ENCODE peak calls at places on chromosome 9, in eight cellular contexts. One of them, this sample, is unnamed.
A peak's percentile ranks its signal among the peaks of the same experiment; 100 is the strongest.

GRCh38 chr9:133770076-133770777 is 32.1 kb upstream of the SARDH start:
- DNase-seq in left lobe of liver: peak; percentile 67
- DNase-seq in EL: no peak
- DNase-seq in NCI-H748 treated with DMSO at 0.1 percent for 48 hours: no peak
- DNase-seq in neural crest cell: no peak
- DNase-seq in HFF-Myc: no peak
- DNase-seq in midbrain: no peak
- DNase-seq in fibroblast of lung: no peak
- DNase-seq in this sample: no peak

GRCh38 chr9:31304576-31304975 is 1079.9 kb upstream of the ACO1 start:
- DNase-seq in HFF-Myc: no peak
- DNase-seq in NCI-H748 treated with DMSO at 0.1 percent for 48 hours: no peak
- DNase-seq in EL: no peak
- DNase-seq in fibroblast of lung: peak; percentile 82
- DNase-seq in left lobe of liver: no peak
- DNase-seq in neural crest cell: no peak
- DNase-seq in midbrain: no peak
- DNase-seq in this sample: no peak

GRCh38 chr9:89969156-89969566 is 364.3 kb downstream of the GADD45G start:
- DNase-seq in neural crest cell: no peak
- DNase-seq in fibroblast of lung: peak; percentile 77
- DNase-seq in NCI-H748 treated with DMSO at 0.1 percent for 48 hours: peak; percentile 37
- DNase-seq in midbrain: no peak
- DNase-seq in left lobe of liver: no peak
- DNase-seq in EL: no peak
- DNase-seq in HFF-Myc: no peak
- DNase-seq in this sample: no peak

GRCh38 chr9:36101916-36102741 is 34.4 kb upstream of the GLIPR2 start:
- DNase-seq in EL: peak; percentile 100
- DNase-seq in left lobe of liver: peak; percentile 57
- DNase-seq in midbrain: no peak
- DNase-seq in NCI-H748 treated with DMSO at 0.1 percent for 48 hours: no peak
- DNase-seq in fibroblast of lung: peak; percentile 100
- DNase-seq in HFF-Myc: peak; percentile 87
- DNase-seq in neural crest cell: no peak
- DNase-seq in this sample: no peak

GRCh38 chr9:21696411-21696865 is 106.0 kb upstream of the MTAP start:
- DNase-seq in neural crest cell: no peak
- DNase-seq in midbrain: no peak
- DNase-seq in fibroblast of lung: no peak
- DNase-seq in HFF-Myc: no peak
- DNase-seq in left lobe of liver: no peak
- DNase-seq in NCI-H748 treated with DMSO at 0.1 percent for 48 hours: no peak
- DNase-seq in EL: no peak
- DNase-seq in this sample: no peak

GRCh38 chr9:69937358-69937757 is 106.3 kb upstream of the MAMDC2 start:
- DNase-seq in neural crest cell: no peak
- DNase-seq in NCI-H748 treated with DMSO at 0.1 percent for 48 hours: no peak
- DNase-seq in EL: peak; percentile 34
- DNase-seq in midbrain: no peak
- DNase-seq in left lobe of liver: no peak
- DNase-seq in HFF-Myc: no peak
- DNase-seq in fibroblast of lung: peak; percentile 13
- DNase-seq in this sample: no peak

GRCh38 chr9:133371261-133371711 is 4.6 kb downstream of the SURF4 start:
- DNase-seq in EL: no peak
- DNase-seq in HFF-Myc: no peak
- DNase-seq in midbrain: no peak
- DNase-seq in left lobe of liver: no peak
- DNase-seq in neural crest cell: no peak
- DNase-seq in NCI-H748 treated with DMSO at 0.1 percent for 48 hours: no peak
- DNase-seq in fibroblast of lung: peak; percentile 52
- DNase-seq in this sample: no peak

GRCh38 chr9:99105152-99106043 is 485 bp downstream of the TGFBR1 start:
- DNase-seq in midbrain: peak; percentile 20
- DNase-seq in neural crest cell: peak; percentile 57
- DNase-seq in left lobe of liver: peak; percentile 90
- DNase-seq in NCI-H748 treated with DMSO at 0.1 percent for 48 hours: no peak
- DNase-seq in EL: peak; percentile 81
- DNase-seq in fibroblast of lung: peak; percentile 82
- DNase-seq in HFF-Myc: no peak
- DNase-seq in this sample: peak; percentile 48

GRCh38 chr9:68873179-68873578 is 140.7 kb downstream of the PRKACG start:
- DNase-seq in NCI-H748 treated with DMSO at 0.1 percent for 48 hours: no peak
- DNase-seq in EL: no peak
- DNase-seq in left lobe of liver: no peak
- DNase-seq in neural crest cell: no peak
- DNase-seq in fibroblast of lung: no peak
- DNase-seq in HFF-Myc: no peak
- DNase-seq in midbrain: no peak
- DNase-seq in this sample: no peak

GRCh38 chr9:93060746-93061259 is 2.3 kb downstream of the SUSD3 start:
- DNase-seq in midbrain: no peak
- DNase-seq in left lobe of liver: peak; percentile 89
- DNase-seq in neural crest cell: no peak
- DNase-seq in NCI-H748 treated with DMSO at 0.1 percent for 48 hours: no peak
- DNase-seq in HFF-Myc: no peak
- DNase-seq in fibroblast of lung: peak; percentile 66
- DNase-seq in EL: peak; percentile 81
- DNase-seq in this sample: no peak

GRCh38 chr9:110197330-110198187 is 10.4 kb downstream of the C9orf152 start:
- DNase-seq in midbrain: no peak
- DNase-seq in left lobe of liver: no peak
- DNase-seq in fibroblast of lung: no peak
- DNase-seq in EL: no peak
- DNase-seq in neural crest cell: no peak
- DNase-seq in NCI-H748 treated with DMSO at 0.1 percent for 48 hours: no peak
- DNase-seq in HFF-Myc: no peak
- DNase-seq in this sample: no peak

GRCh38 chr9:9102295-9102694 is 1302.7 kb upstream of the DMAC1 start:
- DNase-seq in neural crest cell: no peak
- DNase-seq in fibroblast of lung: no peak
- DNase-seq in NCI-H748 treated with DMSO at 0.1 percent for 48 hours: no peak
- DNase-seq in HFF-Myc: no peak
- DNase-seq in left lobe of liver: no peak
- DNase-seq in EL: no peak
- DNase-seq in midbrain: no peak
- DNase-seq in this sample: no peak

GRCh38 chr9:129506892-129507291 is 114.0 kb downstream of the C9orf50 start:
- DNase-seq in NCI-H748 treated with DMSO at 0.1 percent for 48 hours: no peak
- DNase-seq in midbrain: no peak
- DNase-seq in fibroblast of lung: peak; percentile 68
- DNase-seq in EL: peak; percentile 36
- DNase-seq in left lobe of liver: peak; percentile 74
- DNase-seq in HFF-Myc: no peak
- DNase-seq in neural crest cell: no peak
- DNase-seq in this sample: no peak

GRCh38 chr9:105050296-105050695 is 122.3 kb upstream of the ABCA1 start:
- DNase-seq in EL: peak; percentile 49
- DNase-seq in left lobe of liver: no peak
- DNase-seq in HFF-Myc: no peak
- DNase-seq in neural crest cell: no peak
- DNase-seq in midbrain: no peak
- DNase-seq in NCI-H748 treated with DMSO at 0.1 percent for 48 hours: no peak
- DNase-seq in fibroblast of lung: peak; percentile 58
- DNase-seq in this sample: no peak

GRCh38 chr9:135215571-135216161 is 128.2 kb downstream of the OLFM1 start:
- DNase-seq in EL: no peak
- DNase-seq in neural crest cell: no peak
- DNase-seq in midbrain: no peak
- DNase-seq in left lobe of liver: peak; percentile 72
- DNase-seq in NCI-H748 treated with DMSO at 0.1 percent for 48 hours: no peak
- DNase-seq in fibroblast of lung: peak; percentile 20
- DNase-seq in HFF-Myc: no peak
- DNase-seq in this sample: no peak

GRCh38 chr9:135951889-135952663 is 9.1 kb downstream of the UBAC1 start:
- DNase-seq in midbrain: no peak
- DNase-seq in neural crest cell: no peak
- DNase-seq in left lobe of liver: no peak
- DNase-seq in EL: no peak
- DNase-seq in fibroblast of lung: peak; percentile 90
- DNase-seq in NCI-H748 treated with DMSO at 0.1 percent for 48 hours: peak; percentile 26
- DNase-seq in HFF-Myc: peak; percentile 32
- DNase-seq in this sample: no peak

GRCh38 chr9:124448019-124448418 is 2.2 kb upstream of the ADGRD2 start:
- DNase-seq in neural crest cell: no peak
- DNase-seq in left lobe of liver: no peak
- DNase-seq in midbrain: no peak
- DNase-seq in fibroblast of lung: no peak
- DNase-seq in EL: no peak
- DNase-seq in NCI-H748 treated with DMSO at 0.1 percent for 48 hours: no peak
- DNase-seq in HFF-Myc: no peak
- DNase-seq in this sample: no peak

GRCh38 chr9:127793093-127793708 is 7.4 kb downstream of the CDK9 start:
- DNase-seq in NCI-H748 treated with DMSO at 0.1 percent for 48 hours: no peak
- DNase-seq in neural crest cell: no peak
- DNase-seq in left lobe of liver: no peak
- DNase-seq in midbrain: no peak
- DNase-seq in HFF-Myc: no peak
- DNase-seq in EL: no peak
- DNase-seq in fibroblast of lung: no peak
- DNase-seq in this sample: no peak

GRCh38 chr9:127950513-127951210 is 13.0 kb upstream of the DPM2 start:
- DNase-seq in midbrain: peak; percentile 95
- DNase-seq in EL: no peak
- DNase-seq in HFF-Myc: no peak
- DNase-seq in NCI-H748 treated with DMSO at 0.1 percent for 48 hours: no peak
- DNase-seq in fibroblast of lung: no peak
- DNase-seq in neural crest cell: peak; percentile 72
- DNase-seq in left lobe of liver: no peak
- DNase-seq in this sample: no peak

GRCh38 chr9:128631636-128632035 is 25.0 kb downstream of the DYNC2I2 start:
- DNase-seq in neural crest cell: no peak
- DNase-seq in left lobe of liver: no peak
- DNase-seq in midbrain: no peak
- DNase-seq in NCI-H748 treated with DMSO at 0.1 percent for 48 hours: no peak
- DNase-seq in EL: no peak
- DNase-seq in HFF-Myc: no peak
- DNase-seq in fibroblast of lung: no peak
- DNase-seq in this sample: no peak

GRCh38 chr9:4193391-4193790 is 106.5 kb downstream of the GLIS3 start:
- DNase-seq in fibroblast of lung: no peak
- DNase-seq in HFF-Myc: no peak
- DNase-seq in neural crest cell: no peak
- DNase-seq in left lobe of liver: no peak
- DNase-seq in NCI-H748 treated with DMSO at 0.1 percent for 48 hours: no peak
- DNase-seq in EL: no peak
- DNase-seq in midbrain: no peak
- DNase-seq in this sample: no peak

GRCh38 chr9:8074645-8075044 is 275.1 kb upstream of the DMAC1 start:
- DNase-seq in EL: no peak
- DNase-seq in HFF-Myc: no peak
- DNase-seq in midbrain: no peak
- DNase-seq in neural crest cell: no peak
- DNase-seq in fibroblast of lung: no peak
- DNase-seq in NCI-H748 treated with DMSO at 0.1 percent for 48 hours: peak; percentile 89
- DNase-seq in left lobe of liver: no peak
- DNase-seq in this sample: no peak

GRCh38 chr9:113715086-113715485 is 161.0 kb upstream of the ZNF618 start:
- DNase-seq in NCI-H748 treated with DMSO at 0.1 percent for 48 hours: no peak
- DNase-seq in neural crest cell: no peak
- DNase-seq in EL: peak; percentile 79
- DNase-seq in fibroblast of lung: peak; percentile 70
- DNase-seq in left lobe of liver: no peak
- DNase-seq in midbrain: no peak
- DNase-seq in HFF-Myc: peak; percentile 27
- DNase-seq in this sample: no peak

GRCh38 chr9:95341262-95342011 is 23.9 kb upstream of the FANCC start:
- DNase-seq in fibroblast of lung: peak; percentile 14
- DNase-seq in NCI-H748 treated with DMSO at 0.1 percent for 48 hours: no peak
- DNase-seq in left lobe of liver: no peak
- DNase-seq in neural crest cell: no peak
- DNase-seq in EL: peak; percentile 15
- DNase-seq in midbrain: no peak
- DNase-seq in HFF-Myc: no peak
- DNase-seq in this sample: no peak

GRCh38 chr9:27151693-27152397 is 42.8 kb downstream of the TEK start:
- DNase-seq in EL: peak; percentile 71
- DNase-seq in midbrain: no peak
- DNase-seq in neural crest cell: no peak
- DNase-seq in left lobe of liver: no peak
- DNase-seq in fibroblast of lung: peak; percentile 81
- DNase-seq in HFF-Myc: no peak
- DNase-seq in NCI-H748 treated with DMSO at 0.1 percent for 48 hours: no peak
- DNase-seq in this sample: no peak